ENCODE peak calls at places on chromosomes 5 and 9, in eight cellular contexts. A, U, E, N, K, R, S and O are unnamed samples.

GRCh38 chr9:13292158-13292557 is 12.7 kb upstream of the MPDZ start:
- DNase-seq in U (no peak), K (no peak), S (no peak), R (no peak), A (no peak), E (no peak), N (no peak), O (no peak)

GRCh38 chr5:179427676-179428056 is 82.4 kb upstream of the ADAMTS2 start:
- DNase-seq in A (no peak), N (no peak), R (no peak), S (no peak), U (no peak), K (no peak), E (no peak), O (no peak)

GRCh38 chr5:74798977-74799911 is 32.2 kb downstream of the NSA2 start:
- DNase-seq in E (no peak), S (no peak), U (no peak), K (no peak), R (peak; percentile 46), A (no peak), N (peak; percentile 71), O (no peak)

GRCh38 chr9:69452110-69452780 is 127.2 kb downstream of the ENTREP1 start:
- DNase-seq in R (no peak), N (no peak), A (no peak), S (no peak), K (no peak), U (no peak), E (no peak), O (no peak)

GRCh38 chr9:73270967-73271722 is 119.5 kb downstream of the ANXA1 start:
- DNase-seq in S (peak; percentile 73), E (peak; percentile 92), A (peak; percentile 16), N (no peak), U (no peak), K (peak; percentile 78), R (peak; percentile 93), O (peak; percentile 88)

GRCh38 chr5:38316544-38317224 is 58.3 kb downstream of the EGFLAM start:
- DNase-seq in N (no peak), S (no peak), K (peak; percentile 82), A (no peak), U (no peak), E (peak; percentile 29), R (no peak), O (peak; percentile 54)

GRCh38 chr5:180816608-180817534 is 14.3 kb upstream of the MGAT1 start:
- DNase-seq in K (no peak), A (no peak), S (peak; percentile 27), U (no peak), N (no peak), E (peak; percentile 78), R (peak; percentile 73), O (peak; percentile 83)

GRCh38 chr5:138695781-138696180 is 57.4 kb upstream of the CTNNA1 start:
- DNase-seq in E (no peak), U (no peak), R (no peak), K (no peak), S (no peak), N (no peak), A (no peak), O (no peak)

GRCh38 chr5:170773031-170773985 is 10.2 kb upstream of the GABRP start:
- DNase-seq in E (no peak), R (no peak), U (no peak), A (no peak), K (no peak), N (no peak), S (no peak), O (no peak)

GRCh38 chr5:178293400-178293799 is 60.8 kb upstream of the PHYKPL start:
- DNase-seq in N (no peak), A (no peak), R (no peak), U (peak; percentile 33), E (no peak), S (no peak), K (no peak), O (no peak)

GRCh38 chr9:106800691-106801090 is 62.3 kb upstream of the ZNF462 start:
- DNase-seq in K (peak; percentile 8), E (no peak), R (peak; percentile 6), U (no peak), A (no peak), S (peak; percentile 54), N (no peak), O (no peak)

GRCh38 chr5:163893301-163893700 is 387.9 kb downstream of the MAT2B start:
- DNase-seq in K (peak; percentile 23), E (peak; percentile 54), S (no peak), N (no peak), U (no peak), A (no peak), R (peak; percentile 59), O (peak; percentile 73)

GRCh38 chr5:59079622-59080620 is 497.0 kb downstream of the RAB3C start:
- DNase-seq in K (peak; percentile 96), R (peak; percentile 93), N (no peak), U (no peak), A (peak; percentile 90), S (peak; percentile 97), E (peak; percentile 98), O (peak; percentile 90)

GRCh38 chr9:77820293-77820954 is 172.3 kb upstream of the GNA14 start:
- DNase-seq in A (peak; percentile 10), K (peak; percentile 72), U (no peak), R (peak; percentile 83), S (peak; percentile 74), E (peak; percentile 62), N (no peak), O (peak; percentile 73)

GRCh38 chr9:95840096-95840495 is 35.4 kb upstream of the ERCC6L2 start:
- DNase-seq in E (peak; percentile 33), K (no peak), U (no peak), R (no peak), N (no peak), A (no peak), S (no peak), O (peak; percentile 23)

GRCh38 chr9:137457406-137458193 is 1.5 kb downstream of the NSMF start:
- DNase-seq in K (no peak), E (no peak), R (no peak), S (no peak), A (no peak), U (peak; percentile 82), N (peak; percentile 48), O (no peak)

GRCh38 chr5:55533806-55534435 is 843 bp downstream of the PLPP1 start:
- DNase-seq in U (no peak), S (peak; percentile 44), N (no peak), R (peak; percentile 60), K (peak; percentile 33), E (peak; percentile 48), A (no peak), O (peak; percentile 35)

GRCh38 chr5:41925555-41925946 is 470 bp downstream of the FBXO4 start:
- DNase-seq in N (no peak), S (peak; percentile 10), A (no peak), R (peak; percentile 46), U (peak; percentile 61), K (peak; percentile 33), E (peak; percentile 49), O (peak; percentile 41)

GRCh38 chr5:110754181-110754580 is 15.4 kb downstream of the SLC25A46 start:
- DNase-seq in K (no peak), U (no peak), R (no peak), S (no peak), E (no peak), N (no peak), A (no peak), O (no peak)

GRCh38 chr5:110753620-110754019 is 14.8 kb downstream of the SLC25A46 start:
- DNase-seq in S (no peak), N (no peak), A (no peak), U (no peak), K (no peak), E (no peak), R (no peak), O (no peak)

GRCh38 chr5:110757118-110757729 is 18.4 kb downstream of the SLC25A46 start:
- DNase-seq in E (peak; percentile 77), R (peak; percentile 36), U (no peak), K (peak; percentile 56), A (no peak), N (no peak), S (peak; percentile 55), O (peak; percentile 84)

GRCh38 chr5:110751902-110752762 is 13.3 kb downstream of the SLC25A46 start:
- DNase-seq in R (peak; percentile 69), K (no peak), A (peak; percentile 44), U (no peak), N (no peak), S (no peak), E (no peak), O (no peak)

DNA sequence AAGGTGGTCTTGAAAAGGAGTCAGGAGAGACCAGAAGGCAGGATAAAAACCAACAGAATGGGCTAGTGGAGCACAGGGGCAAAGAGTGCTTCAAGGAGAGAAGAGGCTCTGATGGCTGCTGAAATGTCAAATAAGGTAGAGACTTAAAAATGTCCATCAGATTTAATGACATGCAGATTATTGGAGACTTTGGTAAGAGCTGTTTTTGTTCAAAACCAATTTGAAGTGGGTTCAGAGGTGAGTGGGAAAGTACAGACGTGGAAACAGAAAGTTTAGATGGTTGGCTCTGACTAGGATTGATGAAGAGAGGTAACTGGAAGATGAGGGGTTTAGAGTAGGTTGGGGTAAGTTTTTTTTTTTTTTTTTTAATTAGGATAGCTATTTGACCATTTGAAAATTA is 14.1 kb downstream of the SLC25A46 start:
- DNase-seq in E (no peak), U (no peak), A (no peak), N (no peak), S (no peak), K (no peak), R (no peak), O (no peak)
- H3K4me3 ChIP-seq in E (no peak overlapping the region), U (no peak overlapping the region), A (no peak overlapping the region), N (no peak overlapping the region), S (no peak overlapping the region), K (no peak overlapping the region), R (no peak overlapping the region), O (no peak overlapping the region)

GRCh38 chr5:75848077-75848476 is 130.8 kb upstream of the POC5 start:
- DNase-seq in U (no peak), K (no peak), A (no peak), S (no peak), N (no peak), R (no peak), E (no peak), O (no peak)
- H3K4me3 ChIP-seq in U (no peak overlapping the region), K (no peak overlapping the region), A (no peak overlapping the region), S (no peak overlapping the region), N (no peak overlapping the region), R (no peak overlapping the region), E (no peak overlapping the region), O (no peak overlapping the region)

GRCh38 chr5:149141224-149141956 is at the start of gene ABLIM3:
- DNase-seq in U (peak; percentile 80), R (no peak), K (peak; percentile 63), E (peak; percentile 74), N (peak; percentile 88), S (peak; percentile 55), A (no peak), O (peak; percentile 55)
- H3K4me3 ChIP-seq in U (peak within 1 kb of the TSS; percentile 50), R (peak within 1 kb of the TSS; percentile 50), K (peak within 1 kb of the TSS; percentile 81), E (peak within 1 kb of the TSS; percentile 88), N (peak within 1 kb of the TSS; percentile 83), S (peak within 1 kb of the TSS; percentile 87), A (peak within 1 kb of the TSS; percentile 94), O (peak within 1 kb of the TSS; percentile 77)

DNA sequence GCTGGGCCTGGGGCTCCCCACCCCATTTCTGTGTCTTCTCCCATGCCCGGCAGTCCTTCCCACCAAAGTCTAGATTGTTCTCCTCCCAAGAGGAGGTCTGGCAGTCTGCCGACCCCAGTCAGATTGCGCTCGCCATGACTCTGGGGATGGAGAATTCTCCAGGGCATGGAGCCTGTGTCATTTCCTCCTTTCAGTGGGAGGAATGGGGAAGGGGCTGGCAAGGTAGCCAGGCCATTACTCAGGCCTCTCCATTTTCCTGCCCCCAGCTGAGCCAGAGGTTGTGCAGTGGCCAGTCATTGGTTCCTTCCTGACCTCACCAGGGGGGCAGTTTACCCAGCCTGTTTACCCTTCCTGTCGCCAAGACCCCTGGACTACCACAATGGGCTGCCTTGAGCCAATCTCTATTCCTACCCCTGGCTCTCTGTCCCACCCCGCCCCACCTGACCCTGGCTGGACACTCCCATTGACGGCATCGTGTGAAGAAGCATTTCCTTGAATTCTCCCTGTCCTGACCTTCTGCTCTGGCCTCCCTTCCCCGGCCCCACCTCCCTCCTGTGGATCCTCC is 628 bp downstream of the SYNPO start:
- DNase-seq in U (peak; percentile 84), S (peak; percentile 63), A (no peak), E (peak; percentile 97), N (no peak), K (peak; percentile 65), R (peak; percentile 91), O (peak; percentile 94)
- H3K4me3 ChIP-seq in U (no peak overlapping the region), S (peak overlapping the region; percentile 49), A (peak overlapping the region; percentile 74), E (peak overlapping the region; percentile 60), N (peak overlapping the region; percentile 50), K (peak overlapping the region; percentile 80), R (peak overlapping the region; percentile 37), O (peak overlapping the region; percentile 50)